ENCODE peak calls at places on chromosomes 11 and 22, in four cellular contexts. One of them, this sample, is unnamed.

GRCh38 chr22:22720201-22720723 is 75.8 kb downstream of the GGTLC2 start:
- DNase-seq in stimulated activated naive CD4-positive, alpha-beta T cell: no peak
- DNase-seq in HTR-8/SVneo: no peak
- DNase-seq in hippocampal formation: peak
- DNase-seq in this sample: peak

GRCh38 chr22:41175546-41175945 is 29.6 kb upstream of the L3MBTL2 start:
- DNase-seq in stimulated activated naive CD4-positive, alpha-beta T cell: no peak
- DNase-seq in HTR-8/SVneo: no peak
- DNase-seq in hippocampal formation: no peak
- DNase-seq in this sample: no peak

GRCh38 chr22:39617342-39617741 is 46.8 kb downstream of the CACNA1I start:
- DNase-seq in stimulated activated naive CD4-positive, alpha-beta T cell: no peak
- DNase-seq in HTR-8/SVneo: no peak
- DNase-seq in hippocampal formation: no peak
- DNase-seq in this sample: no peak

GRCh38 chr22:27750866-27751265 is 50.7 kb downstream of the MN1 start:
- DNase-seq in stimulated activated naive CD4-positive, alpha-beta T cell: no peak
- DNase-seq in HTR-8/SVneo: no peak
- DNase-seq in hippocampal formation: no peak
- DNase-seq in this sample: no peak

GRCh38 chr11:12800032-12800671 is 125.9 kb downstream of the TEAD1 start:
- DNase-seq in stimulated activated naive CD4-positive, alpha-beta T cell: no peak
- DNase-seq in HTR-8/SVneo: peak
- DNase-seq in hippocampal formation: no peak
- DNase-seq in this sample: peak

GRCh38 chr11:121596195-121597145 is 143.7 kb upstream of the SORL1-AS1 start:
- DNase-seq in stimulated activated naive CD4-positive, alpha-beta T cell: no peak
- DNase-seq in HTR-8/SVneo: peak
- DNase-seq in hippocampal formation: no peak
- DNase-seq in this sample: no peak

GRCh38 chr11:67406969-67407699 is 3.3 kb downstream of the TBC1D10C start:
- DNase-seq in stimulated activated naive CD4-positive, alpha-beta T cell: peak
- DNase-seq in HTR-8/SVneo: no peak
- DNase-seq in hippocampal formation: no peak
- DNase-seq in this sample: peak

GRCh38 chr11:95566151-95566670 is 223.4 kb downstream of the FAM76B start:
- DNase-seq in stimulated activated naive CD4-positive, alpha-beta T cell: no peak
- DNase-seq in HTR-8/SVneo: no peak
- DNase-seq in hippocampal formation: no peak
- DNase-seq in this sample: no peak

GRCh38 chr22:48845356-48845936 is 982.2 kb downstream of the BRD1 start:
- DNase-seq in stimulated activated naive CD4-positive, alpha-beta T cell: no peak
- DNase-seq in HTR-8/SVneo: no peak
- DNase-seq in hippocampal formation: no peak
- DNase-seq in this sample: no peak

GRCh38 chr11:75786101-75786736 is 17.6 kb downstream of the DGAT2 start:
- DNase-seq in stimulated activated naive CD4-positive, alpha-beta T cell: no peak
- DNase-seq in HTR-8/SVneo: no peak
- DNase-seq in hippocampal formation: no peak
- DNase-seq in this sample: no peak

GRCh38 chr11:115501895-115502589 is 2.2 kb downstream of the CADM1 start:
- DNase-seq in stimulated activated naive CD4-positive, alpha-beta T cell: no peak
- DNase-seq in HTR-8/SVneo: no peak
- DNase-seq in hippocampal formation: peak
- DNase-seq in this sample: peak

GRCh38 chr11:9563196-9563730 is 10.2 kb upstream of the WEE1 start:
- DNase-seq in stimulated activated naive CD4-positive, alpha-beta T cell: no peak
- DNase-seq in HTR-8/SVneo: no peak
- DNase-seq in hippocampal formation: no peak
- DNase-seq in this sample: no peak

GRCh38 chr11:100719362-100719761 is 32.3 kb downstream of the ARHGAP42 start:
- DNase-seq in stimulated activated naive CD4-positive, alpha-beta T cell: no peak
- DNase-seq in HTR-8/SVneo: no peak
- DNase-seq in hippocampal formation: no peak
- DNase-seq in this sample: peak

GRCh38 chr11:117819096-117820040 is 5.2 kb downstream of the FXYD2 start:
- DNase-seq in stimulated activated naive CD4-positive, alpha-beta T cell: no peak
- DNase-seq in HTR-8/SVneo: peak
- DNase-seq in hippocampal formation: peak
- DNase-seq in this sample: peak

GRCh38 chr22:23847310-23847920 is 8.6 kb upstream of the DERL3 start:
- DNase-seq in stimulated activated naive CD4-positive, alpha-beta T cell: no peak
- DNase-seq in HTR-8/SVneo: no peak
- DNase-seq in hippocampal formation: no peak
- DNase-seq in this sample: no peak

GRCh38 chr22:29799217-29799680 is 32.1 kb downstream of the UQCR10 start:
- DNase-seq in stimulated activated naive CD4-positive, alpha-beta T cell: no peak
- DNase-seq in HTR-8/SVneo: peak
- DNase-seq in hippocampal formation: peak
- DNase-seq in this sample: peak

GRCh38 chr11:28105869-28106268 is 2.1 kb downstream of the KIF18A start:
- DNase-seq in stimulated activated naive CD4-positive, alpha-beta T cell: no peak
- DNase-seq in HTR-8/SVneo: no peak
- DNase-seq in hippocampal formation: no peak
- DNase-seq in this sample: no peak

GRCh38 chr11:35751664-35752061 is 89.1 kb downstream of the TRIM44 start:
- DNase-seq in stimulated activated naive CD4-positive, alpha-beta T cell: no peak
- DNase-seq in HTR-8/SVneo: no peak
- DNase-seq in hippocampal formation: no peak
- DNase-seq in this sample: no peak

GRCh38 chr22:50293441-50294318 is 13.8 kb downstream of the PLXNB2 start:
- DNase-seq in stimulated activated naive CD4-positive, alpha-beta T cell: no peak
- DNase-seq in HTR-8/SVneo: peak
- DNase-seq in hippocampal formation: no peak
- DNase-seq in this sample: peak

GRCh38 chr11:76659672-76660532 is 10.6 kb downstream of the LRRC32 start:
- DNase-seq in stimulated activated naive CD4-positive, alpha-beta T cell: no peak
- DNase-seq in HTR-8/SVneo: no peak
- DNase-seq in hippocampal formation: no peak
- DNase-seq in this sample: peak

GRCh38 chr22:30591191-30591587 is 521 bp downstream of the PES1 start:
- DNase-seq in stimulated activated naive CD4-positive, alpha-beta T cell: no peak
- DNase-seq in HTR-8/SVneo: no peak
- DNase-seq in hippocampal formation: no peak
- DNase-seq in this sample: peak

GRCh38 chr22:23831261-23831660 is 7.5 kb downstream of the DERL3 start:
- DNase-seq in stimulated activated naive CD4-positive, alpha-beta T cell: no peak
- DNase-seq in HTR-8/SVneo: no peak
- DNase-seq in hippocampal formation: no peak
- DNase-seq in this sample: no peak

GRCh38 chr11:86672007-86672621 is at the start of gene ME3:
- DNase-seq in stimulated activated naive CD4-positive, alpha-beta T cell: peak
- DNase-seq in HTR-8/SVneo: peak
- DNase-seq in hippocampal formation: no peak
- DNase-seq in this sample: peak

GRCh38 chr11:73315288-73316020 is 7.4 kb downstream of the ARHGEF17 start:
- DNase-seq in stimulated activated naive CD4-positive, alpha-beta T cell: no peak
- DNase-seq in HTR-8/SVneo: no peak
- DNase-seq in hippocampal formation: no peak
- DNase-seq in this sample: no peak

GRCh38 chr11:125892071-125892470 is 4.6 kb downstream of the HYLS1 start:
- DNase-seq in stimulated activated naive CD4-positive, alpha-beta T cell: no peak
- DNase-seq in HTR-8/SVneo: no peak
- DNase-seq in hippocampal formation: no peak
- DNase-seq in this sample: no peak

GRCh38 chr11:36075053-36075452 is 131.2 kb downstream of the LDLRAD3 start:
- DNase-seq in stimulated activated naive CD4-positive, alpha-beta T cell: no peak
- DNase-seq in HTR-8/SVneo: no peak
- DNase-seq in hippocampal formation: no peak
- DNase-seq in this sample: no peak

GRCh38 chr11:123103326-123103980 is 41.5 kb upstream of the HSPA8 start:
- DNase-seq in stimulated activated naive CD4-positive, alpha-beta T cell: peak
- DNase-seq in HTR-8/SVneo: peak
- DNase-seq in hippocampal formation: peak
- DNase-seq in this sample: peak

GRCh38 chr11:32115406-32115805 is 24.5 kb downstream of the RCN1 start:
- DNase-seq in stimulated activated naive CD4-positive, alpha-beta T cell: no peak
- DNase-seq in HTR-8/SVneo: no peak
- DNase-seq in hippocampal formation: no peak
- DNase-seq in this sample: no peak

This sample was measured in trophoblast cell.